ENCODE peak calls at places on chromosomes 2 and 18, in ten cellular contexts. Q is activated CD8-positive, alpha-beta T cell treated with anti-CD3 and anti-CD28 coated beads, Interleukin-2, amount 10 ng/mL, durations not matched to agents 7 days and 5 days; D is DMS153; V is CD14-positive monocyte; Z is foreskin melanocyte; M is iris pigment epithelial cell; A is activated CD8-positive, alpha-beta memory T cell treated with anti-CD3 and anti-CD28 coated beads, Interleukin-2, amount 50 U/mL, for 4 hours; J is left cardiac atrium; L is caudate nucleus; F is cardiac muscle cell. X is an unnamed sample.

GRCh38 chr2:235087812-235088607 is 136.2 kb downstream of the SH3BP4 start:
- DNase-seq in Q (no peak), D (peak), V (no peak), Z (no peak), M (peak), A (no peak), J (peak), L (peak), F (no peak), X (peak)

GRCh38 chr2:240604291-240604938 is 17.9 kb downstream of the CAPN10 start:
- DNase-seq in Q (no peak), D (no peak), V (peak), Z (peak), M (peak), A (peak), J (peak), L (peak), F (peak), X (no peak)

GRCh38 chr2:24912986-24913385 is 7.1 kb downstream of the ADCY3 start:
- DNase-seq in Q (no peak), D (no peak), V (no peak), Z (no peak), M (no peak), A (no peak), J (no peak), L (no peak), F (no peak), X (no peak)

GRCh38 chr2:38933653-38934052 is 44.0 kb downstream of the ARHGEF33 start:
- DNase-seq in Q (no peak), D (no peak), V (no peak), Z (no peak), M (peak), A (no peak), J (no peak), L (no peak), F (no peak), X (no peak)

GRCh38 chr2:69514836-69515235 is 77.6 kb upstream of the NFU1 start:
- DNase-seq in Q (no peak), D (no peak), V (no peak), Z (peak), M (no peak), A (no peak), J (no peak), L (no peak), F (no peak), X (no peak)

GRCh38 chr2:241895732-241896641 is 26.5 kb downstream of the RTP5 start:
- DNase-seq in Q (peak), D (peak), V (peak), Z (no peak), M (peak), A (no peak), J (peak), L (no peak), F (peak), X (no peak)

GRCh38 chr2:241796610-241797138 is 12.3 kb upstream of the NEU4 start:
- DNase-seq in Q (no peak), D (no peak), V (no peak), Z (no peak), M (no peak), A (no peak), J (no peak), L (no peak), F (no peak), X (no peak)

GRCh38 chr2:165952600-165953210 is 871 bp downstream of the TTC21B start:
- DNase-seq in Q (no peak), D (peak), V (no peak), Z (peak), M (peak), A (no peak), J (no peak), L (no peak), F (no peak), X (no peak)

GRCh38 chr2:40367652-40368051 is 84.2 kb downstream of the SLC8A1 start:
- DNase-seq in Q (no peak), D (no peak), V (no peak), Z (no peak), M (peak), A (no peak), J (no peak), L (no peak), F (no peak), X (no peak)

GRCh38 chr2:177588671-177589070 is 196.1 kb downstream of the AGPS start:
- DNase-seq in Q (no peak), D (no peak), V (no peak), Z (no peak), M (no peak), A (no peak), J (no peak), L (no peak), F (no peak), X (no peak)

GRCh38 chr2:9288233-9288632 is 81.6 kb downstream of the ASAP2 start:
- DNase-seq in Q (no peak), D (no peak), V (no peak), Z (peak), M (peak), A (no peak), J (no peak), L (no peak), F (no peak), X (no peak)

GRCh38 chr2:142944264-142944663 is 66.8 kb downstream of the KYNU start:
- DNase-seq in Q (no peak), D (no peak), V (no peak), Z (no peak), M (peak), A (no peak), J (no peak), L (no peak), F (no peak), X (no peak)

GRCh38 chr2:196113061-196113974 is 44.7 kb upstream of the DNAH7 start:
- DNase-seq in Q (no peak), D (no peak), V (no peak), Z (peak), M (peak), A (no peak), J (no peak), L (no peak), F (no peak), X (no peak)

GRCh38 chr2:158228943-158229508 is 127.3 kb downstream of the UPP2 start:
- DNase-seq in Q (no peak), D (no peak), V (no peak), Z (no peak), M (no peak), A (no peak), J (no peak), L (no peak), F (no peak), X (no peak)

GRCh38 chr2:148877403-148877740 is 2.3 kb downstream of the KIF5C start:
- DNase-seq in Q (no peak), D (no peak), V (no peak), Z (no peak), M (no peak), A (no peak), J (no peak), L (no peak), F (no peak), X (no peak)

GRCh38 chr2:20664431-20665260 is 2.3 kb upstream of the GDF7 start:
- DNase-seq in Q (no peak), D (no peak), V (no peak), Z (no peak), M (no peak), A (no peak), J (no peak), L (no peak), F (no peak), X (no peak)

GRCh38 chr18:51039138-51040112 is 9.4 kb downstream of the SMAD4 start:
- DNase-seq in Q (no peak), D (no peak), V (no peak), Z (no peak), M (peak), A (no peak), J (no peak), L (no peak), F (no peak), X (no peak)

GRCh38 chr2:82320296-82320695 is 2015.7 kb upstream of the LRRTM1 start:
- DNase-seq in Q (no peak), D (no peak), V (no peak), Z (no peak), M (peak), A (no peak), J (no peak), L (no peak), F (no peak), X (no peak)

GRCh38 chr2:178804791-178805190 is 2.4 kb downstream of the TTN start:
- DNase-seq in Q (no peak), D (no peak), V (no peak), Z (peak), M (peak), A (no peak), J (no peak), L (no peak), F (peak), X (no peak)

GRCh38 chr18:69839497-69839896 is 108.2 kb downstream of the CD226 start:
- DNase-seq in Q (no peak), D (no peak), V (no peak), Z (no peak), M (no peak), A (no peak), J (no peak), L (no peak), F (no peak), X (no peak)

GRCh38 chr2:211514049-211514448 is 957.6 kb downstream of the CPS1 start:
- DNase-seq in Q (no peak), D (no peak), V (no peak), Z (no peak), M (no peak), A (no peak), J (no peak), L (no peak), F (no peak), X (no peak)

GRCh38 chr2:236682651-236683422 is 113.2 kb downstream of the ACKR3 start:
- DNase-seq in Q (no peak), D (no peak), V (no peak), Z (no peak), M (no peak), A (no peak), J (no peak), L (no peak), F (no peak), X (no peak)

GRCh38 chr2:237733677-237734300 is 64.8 kb upstream of the RBM44 start:
- DNase-seq in Q (no peak), D (peak), V (no peak), Z (no peak), M (no peak), A (no peak), J (no peak), L (no peak), F (peak), X (peak)

GRCh38 chr2:220310326-220310936 is 683.0 kb downstream of the SLC4A3 start:
- DNase-seq in Q (no peak), D (no peak), V (no peak), Z (no peak), M (no peak), A (no peak), J (no peak), L (no peak), F (no peak), X (no peak)

GRCh38 chr18:13239557-13239956 is 21.0 kb downstream of the LDLRAD4 start:
- DNase-seq in Q (no peak), D (no peak), V (no peak), Z (no peak), M (no peak), A (no peak), J (no peak), L (no peak), F (no peak), X (no peak)